ENCODE peak calls at places on chromosomes 3 and 15, in six cellular contexts. F, O, E, M, T and K are unnamed samples.

GRCh38 chr3:158950131-158950901 is 148.5 kb downstream of the MFSD1 start:
- DNase-seq in F (no peak), O (no peak), E (no peak), M (no peak), T (no peak), K (no peak)

GRCh38 chr15:88932271-88932874 is 19.2 kb upstream of the MFGE8 start:
- DNase-seq in F (no peak), O (no peak), E (no peak), M (no peak), T (no peak), K (no peak)

GRCh38 chr15:60673918-60674558 is 195.1 kb upstream of the ICE2 start:
- DNase-seq in F (no peak), O (no peak), E (peak; percentile 96), M (peak; percentile 66), T (no peak), K (peak; percentile 96)

GRCh38 chr3:99242271-99242670 is 340.8 kb upstream of the DCBLD2 start:
- DNase-seq in F (no peak), O (no peak), E (peak; percentile 25), M (no peak), T (no peak), K (peak; percentile 80)

GRCh38 chr3:14773691-14774128 is 45.1 kb upstream of the FGD5 start:
- DNase-seq in F (no peak), O (peak; percentile 26), E (no peak), M (no peak), T (no peak), K (no peak)

GRCh38 chr15:63234479-63234878 is 42.9 kb upstream of the APH1B start:
- DNase-seq in F (no peak), O (no peak), E (peak; percentile 64), M (no peak), T (no peak), K (peak; percentile 74)

GRCh38 chr3:82586414-82586813 is 825.0 kb upstream of the GBE1 start:
- DNase-seq in F (no peak), O (no peak), E (no peak), M (no peak), T (no peak), K (no peak)

GRCh38 chr3:69161587-69162196 is 39.3 kb upstream of the LMOD3 start:
- DNase-seq in F (peak; percentile 40), O (no peak), E (peak; percentile 57), M (peak; percentile 39), T (no peak), K (peak; percentile 53)

GRCh38 chr3:183586477-183586876 is 31.0 kb upstream of the KLHL6 start:
- DNase-seq in F (no peak), O (no peak), E (no peak), M (no peak), T (no peak), K (no peak)

GRCh38 chr3:150203273-150203672 is 204.8 kb upstream of the TSC22D2 start:
- DNase-seq in F (no peak), O (no peak), E (no peak), M (no peak), T (no peak), K (no peak)

GRCh38 chr3:150202696-150203095 is 205.4 kb upstream of the TSC22D2 start:
- DNase-seq in F (no peak), O (no peak), E (no peak), M (no peak), T (no peak), K (no peak)
- H2BK15ac ChIP-seq in F (no peak overlapping the region), O (no peak overlapping the region), E (no peak overlapping the region), M (no peak overlapping the region), T (no peak overlapping the region), K (no peak overlapping the region)

GRCh38 chr15:40789999-40790398 is 16.9 kb upstream of the ZFYVE19 start:
- DNase-seq in F (no peak), O (no peak), E (no peak), M (no peak), T (no peak), K (no peak)

GRCh38 chr15:40789119-40789518 is 17.8 kb upstream of the ZFYVE19 start:
- DNase-seq in F (no peak), O (no peak), E (no peak), M (no peak), T (no peak), K (no peak)

GRCh38 chr15:40793216-40793989 is 13.5 kb upstream of the ZFYVE19 start:
- DNase-seq in F (no peak), O (no peak), E (peak; percentile 89), M (no peak), T (no peak), K (peak; percentile 98)

GRCh38 chr15:40792394-40792793 is 14.5 kb upstream of the ZFYVE19 start:
- DNase-seq in F (no peak), O (no peak), E (no peak), M (no peak), T (no peak), K (no peak)

GRCh38 chr15:40790723-40791122 is 16.2 kb upstream of the ZFYVE19 start:
- DNase-seq in F (no peak), O (no peak), E (peak; percentile 29), M (no peak), T (no peak), K (no peak)
- H2BK15ac ChIP-seq in F (no peak overlapping the region), O (no peak overlapping the region), E (no peak overlapping the region), M (no peak overlapping the region), T (no peak overlapping the region), K (no peak overlapping the region)

GRCh38 chr3:197800379-197800778 is 9.3 kb downstream of the LRCH3 start:
- DNase-seq in F (no peak), O (no peak), E (peak; percentile 53), M (no peak), T (no peak), K (peak; percentile 80)
- H2BK15ac ChIP-seq in F (no peak overlapping the region), O (no peak overlapping the region), E (no peak overlapping the region), M (no peak overlapping the region), T (no peak overlapping the region), K (no peak overlapping the region)

DNA sequence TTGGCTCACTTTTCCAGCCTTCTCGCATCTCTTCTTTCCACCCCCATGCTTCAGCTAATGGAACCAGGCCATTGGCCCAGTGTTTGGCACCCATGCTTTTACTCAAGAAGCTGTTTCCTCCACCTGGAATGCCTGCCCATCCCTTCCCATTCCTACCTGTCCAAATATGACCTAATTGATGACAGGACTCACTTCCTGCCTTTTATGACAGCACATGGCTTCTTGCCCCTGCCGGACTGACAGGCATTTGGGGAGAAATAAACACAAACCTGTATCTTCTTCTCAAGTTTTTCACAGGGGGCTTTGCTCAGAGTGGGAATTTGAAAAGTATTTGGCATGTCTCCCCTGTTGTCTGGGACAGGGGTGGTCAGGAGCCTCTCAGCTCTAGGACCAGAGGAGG is 120.1 kb downstream of the ABHD5 start:
- DNase-seq in F (no peak), O (no peak), E (no peak), M (no peak), T (no peak), K (no peak)
- H2BK15ac ChIP-seq in F (no peak overlapping the region), O (no peak overlapping the region), E (no peak overlapping the region), M (no peak overlapping the region), T (no peak overlapping the region), K (no peak overlapping the region)

DNA sequence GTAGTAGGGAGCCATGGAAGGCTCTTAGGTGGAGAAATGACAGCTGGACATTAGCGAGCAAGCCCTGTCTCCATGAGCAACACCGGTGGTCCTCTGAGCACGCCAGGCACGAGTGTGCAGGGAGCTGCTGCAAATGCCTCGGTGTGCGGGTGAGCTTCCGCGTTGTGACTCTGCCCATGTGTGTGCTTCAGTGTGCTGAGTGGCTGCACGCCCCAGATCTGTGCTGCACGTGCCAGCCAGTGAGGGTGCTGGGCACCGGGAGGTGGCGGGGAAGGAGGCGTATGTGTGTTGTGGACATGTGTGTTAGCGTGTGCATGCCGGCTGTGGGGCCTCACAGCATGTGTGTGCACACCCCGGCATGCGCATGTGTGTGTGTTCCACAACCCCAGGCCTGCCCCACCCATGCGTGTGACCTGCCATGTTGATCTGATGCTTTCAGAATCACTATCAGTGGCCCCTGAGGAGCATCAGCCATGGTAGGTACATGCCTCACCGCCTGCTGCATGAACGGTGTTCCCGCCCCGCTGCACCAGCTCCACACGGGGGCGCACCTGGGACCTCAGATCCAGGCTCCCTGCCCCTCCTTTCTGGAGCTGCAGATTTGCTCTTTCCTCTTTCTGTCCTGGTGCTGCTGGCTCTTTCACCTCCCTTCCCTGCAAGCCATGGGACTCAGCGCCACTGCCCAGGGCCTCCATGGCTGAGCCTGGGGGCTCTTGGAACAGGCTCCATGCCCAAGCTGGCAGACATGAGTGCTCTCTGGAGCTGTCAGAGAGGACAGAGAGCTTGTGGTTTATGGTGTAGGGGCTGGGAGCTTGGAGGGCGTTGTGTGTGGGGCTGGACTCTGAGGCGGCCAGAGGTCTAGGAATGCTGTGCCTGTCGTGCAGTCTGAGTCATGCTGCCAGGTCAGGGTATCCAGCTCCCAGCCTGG is 169.4 kb downstream of the TBC1D2B start:
- DNase-seq in F (no peak), O (peak; percentile 69), E (peak; percentile 72), M (peak; percentile 14), T (no peak), K (peak; percentile 18)
- H2BK15ac ChIP-seq in F (no peak overlapping the region), O (no peak overlapping the region), E (peak overlapping the region; percentile 21), M (no peak overlapping the region), T (no peak overlapping the region), K (no peak overlapping the region)

GRCh38 chr15:58038426-58039106 is 26.9 kb downstream of the ALDH1A2 start:
- DNase-seq in F (no peak), O (no peak), E (no peak), M (no peak), T (no peak), K (no peak)

GRCh38 chr15:58037902-58038301 is 27.6 kb downstream of the ALDH1A2 start:
- DNase-seq in F (no peak), O (no peak), E (no peak), M (no peak), T (no peak), K (no peak)

GRCh38 chr15:58042006-58042405 is 23.5 kb downstream of the ALDH1A2 start:
- DNase-seq in F (no peak), O (no peak), E (no peak), M (no peak), T (no peak), K (no peak)

GRCh38 chr15:58040117-58040516 is 25.4 kb downstream of the ALDH1A2 start:
- DNase-seq in F (no peak), O (no peak), E (no peak), M (no peak), T (no peak), K (no peak)

GRCh38 chr15:58039260-58040035 is 26.1 kb downstream of the ALDH1A2 start:
- DNase-seq in F (no peak), O (no peak), E (no peak), M (no peak), T (no peak), K (no peak)
- H2BK15ac ChIP-seq in F (no peak overlapping the region), O (no peak overlapping the region), E (no peak overlapping the region), M (no peak overlapping the region), T (no peak overlapping the region), K (no peak overlapping the region)

GRCh38 chr15:70132571-70132970 is 34.9 kb upstream of the TLE3 start:
- DNase-seq in F (no peak), O (no peak), E (no peak), M (no peak), T (no peak), K (no peak)
- H2BK15ac ChIP-seq in F (no peak overlapping the region), O (no peak overlapping the region), E (no peak overlapping the region), M (no peak overlapping the region), T (no peak overlapping the region), K (no peak overlapping the region)

GRCh38 chr3:90145094-90145810 is 1037.8 kb downstream of the EPHA3 start:
- DNase-seq in F (no peak), O (no peak), E (peak; percentile 4), M (no peak), T (no peak), K (no peak)
- H2BK15ac ChIP-seq in F (no peak overlapping the region), O (no peak overlapping the region), E (no peak overlapping the region), M (no peak overlapping the region), T (no peak overlapping the region), K (no peak overlapping the region)